ENCODE peak calls at places on chromosome 1, in five cellular contexts. One of them, this sample, is unnamed.

GRCh38 chr1:187680823-187681222 is 852.1 kb downstream of the PLA2G4A start:
- DNase-seq in left ventricle myocardium inferior: no peak
- DNase-seq in right cardiac atrium: no peak
- DNase-seq in CD8-positive, alpha-beta memory T cell: no peak
- DNase-seq in PC-3: no peak
- DNase-seq in this sample: no peak

GRCh38 chr1:75475709-75476108 is 135.2 kb downstream of the SLC44A5 start:
- DNase-seq in right cardiac atrium: no peak
- DNase-seq in CD8-positive, alpha-beta memory T cell: no peak
- DNase-seq in PC-3: no peak
- DNase-seq in left ventricle myocardium inferior: no peak
- DNase-seq in this sample: no peak

GRCh38 chr1:73813726-73814125 is 384.2 kb downstream of the LRRIQ3 start:
- DNase-seq in PC-3: peak; percentile 48
- DNase-seq in CD8-positive, alpha-beta memory T cell: no peak
- DNase-seq in right cardiac atrium: no peak
- DNase-seq in left ventricle myocardium inferior: no peak
- DNase-seq in this sample: no peak

GRCh38 chr1:176643536-176643935 is 180.6 kb downstream of the PAPPA2 start:
- DNase-seq in CD8-positive, alpha-beta memory T cell: no peak
- DNase-seq in right cardiac atrium: no peak
- DNase-seq in left ventricle myocardium inferior: no peak
- DNase-seq in PC-3: peak; percentile 57
- DNase-seq in this sample: no peak

GRCh38 chr1:175882192-175882591 is 138.8 kb upstream of the TNR start:
- DNase-seq in CD8-positive, alpha-beta memory T cell: no peak
- DNase-seq in left ventricle myocardium inferior: no peak
- DNase-seq in PC-3: no peak
- DNase-seq in right cardiac atrium: no peak
- DNase-seq in this sample: no peak

GRCh38 chr1:226400519-226401406 is 7.1 kb downstream of the PARP1 start:
- DNase-seq in right cardiac atrium: no peak
- DNase-seq in left ventricle myocardium inferior: no peak
- DNase-seq in CD8-positive, alpha-beta memory T cell: no peak
- DNase-seq in PC-3: no peak
- DNase-seq in this sample: no peak

GRCh38 chr1:83931658-83932253 is 67.2 kb downstream of the TTLL7 start:
- DNase-seq in PC-3: peak; percentile 67
- DNase-seq in CD8-positive, alpha-beta memory T cell: peak; percentile 37
- DNase-seq in left ventricle myocardium inferior: no peak
- DNase-seq in right cardiac atrium: no peak
- DNase-seq in this sample: peak; percentile 48

GRCh38 chr1:200364831-200365230 is 45.0 kb downstream of the ZNF281 start:
- DNase-seq in right cardiac atrium: no peak
- DNase-seq in CD8-positive, alpha-beta memory T cell: no peak
- DNase-seq in PC-3: peak; percentile 83
- DNase-seq in left ventricle myocardium inferior: no peak
- DNase-seq in this sample: no peak

GRCh38 chr1:117284408-117285215 is 73.9 kb upstream of the VTCN1 start:
- DNase-seq in left ventricle myocardium inferior: no peak
- DNase-seq in CD8-positive, alpha-beta memory T cell: no peak
- DNase-seq in right cardiac atrium: no peak
- DNase-seq in PC-3: peak; percentile 83
- DNase-seq in this sample: peak; percentile 39

GRCh38 chr1:208921259-208921658 is 662.3 kb upstream of the CAMK1G start:
- DNase-seq in CD8-positive, alpha-beta memory T cell: no peak
- DNase-seq in PC-3: peak; percentile 91
- DNase-seq in left ventricle myocardium inferior: no peak
- DNase-seq in right cardiac atrium: no peak
- DNase-seq in this sample: no peak

GRCh38 chr1:209248649-209249279 is 334.8 kb upstream of the CAMK1G start:
- DNase-seq in left ventricle myocardium inferior: no peak
- DNase-seq in right cardiac atrium: no peak
- DNase-seq in PC-3: peak; percentile 97
- DNase-seq in CD8-positive, alpha-beta memory T cell: peak; percentile 18
- DNase-seq in this sample: peak; percentile 74

GRCh38 chr1:53666566-53666965 is 72.4 kb downstream of the GLIS1 start:
- DNase-seq in PC-3: no peak
- DNase-seq in CD8-positive, alpha-beta memory T cell: no peak
- DNase-seq in left ventricle myocardium inferior: no peak
- DNase-seq in right cardiac atrium: no peak
- DNase-seq in this sample: no peak

GRCh38 chr1:109620396-109620817 is 770 bp downstream of the AMPD2 start:
- DNase-seq in CD8-positive, alpha-beta memory T cell: no peak
- DNase-seq in left ventricle myocardium inferior: no peak
- DNase-seq in right cardiac atrium: peak; percentile 69
- DNase-seq in PC-3: peak; percentile 40
- DNase-seq in this sample: no peak

GRCh38 chr1:69913967-69914366 is 291.4 kb downstream of the LRRC40 start:
- DNase-seq in left ventricle myocardium inferior: no peak
- DNase-seq in CD8-positive, alpha-beta memory T cell: no peak
- DNase-seq in PC-3: no peak
- DNase-seq in right cardiac atrium: no peak
- DNase-seq in this sample: peak; percentile 72

GRCh38 chr1:5742032-5742431 is 250.2 kb downstream of the NPHP4 start:
- DNase-seq in right cardiac atrium: peak; percentile 32
- DNase-seq in PC-3: no peak
- DNase-seq in CD8-positive, alpha-beta memory T cell: no peak
- DNase-seq in left ventricle myocardium inferior: no peak
- DNase-seq in this sample: no peak

GRCh38 chr1:75471245-75471644 is 139.7 kb downstream of the SLC44A5 start:
- DNase-seq in left ventricle myocardium inferior: no peak
- DNase-seq in CD8-positive, alpha-beta memory T cell: no peak
- DNase-seq in PC-3: no peak
- DNase-seq in right cardiac atrium: no peak
- DNase-seq in this sample: no peak

GRCh38 chr1:115330480-115331013 is 7.5 kb downstream of the NGF start:
- DNase-seq in right cardiac atrium: no peak
- DNase-seq in CD8-positive, alpha-beta memory T cell: no peak
- DNase-seq in left ventricle myocardium inferior: no peak
- DNase-seq in PC-3: peak; percentile 62
- DNase-seq in this sample: no peak

GRCh38 chr1:173406783-173407230 is 70.3 kb upstream of the PRDX6 start:
- DNase-seq in left ventricle myocardium inferior: no peak
- DNase-seq in PC-3: no peak
- DNase-seq in right cardiac atrium: no peak
- DNase-seq in CD8-positive, alpha-beta memory T cell: no peak
- DNase-seq in this sample: no peak

GRCh38 chr1:108811611-108812010 is 45.3 kb downstream of the AKNAD1 start:
- DNase-seq in PC-3: no peak
- DNase-seq in CD8-positive, alpha-beta memory T cell: no peak
- DNase-seq in right cardiac atrium: no peak
- DNase-seq in left ventricle myocardium inferior: no peak
- DNase-seq in this sample: no peak

GRCh38 chr1:226649780-226650179 is 89.3 kb downstream of the ITPKB start:
- DNase-seq in right cardiac atrium: peak; percentile 33
- DNase-seq in CD8-positive, alpha-beta memory T cell: peak; percentile 63
- DNase-seq in left ventricle myocardium inferior: peak; percentile 19
- DNase-seq in PC-3: peak; percentile 51
- DNase-seq in this sample: peak; percentile 68

DNA sequence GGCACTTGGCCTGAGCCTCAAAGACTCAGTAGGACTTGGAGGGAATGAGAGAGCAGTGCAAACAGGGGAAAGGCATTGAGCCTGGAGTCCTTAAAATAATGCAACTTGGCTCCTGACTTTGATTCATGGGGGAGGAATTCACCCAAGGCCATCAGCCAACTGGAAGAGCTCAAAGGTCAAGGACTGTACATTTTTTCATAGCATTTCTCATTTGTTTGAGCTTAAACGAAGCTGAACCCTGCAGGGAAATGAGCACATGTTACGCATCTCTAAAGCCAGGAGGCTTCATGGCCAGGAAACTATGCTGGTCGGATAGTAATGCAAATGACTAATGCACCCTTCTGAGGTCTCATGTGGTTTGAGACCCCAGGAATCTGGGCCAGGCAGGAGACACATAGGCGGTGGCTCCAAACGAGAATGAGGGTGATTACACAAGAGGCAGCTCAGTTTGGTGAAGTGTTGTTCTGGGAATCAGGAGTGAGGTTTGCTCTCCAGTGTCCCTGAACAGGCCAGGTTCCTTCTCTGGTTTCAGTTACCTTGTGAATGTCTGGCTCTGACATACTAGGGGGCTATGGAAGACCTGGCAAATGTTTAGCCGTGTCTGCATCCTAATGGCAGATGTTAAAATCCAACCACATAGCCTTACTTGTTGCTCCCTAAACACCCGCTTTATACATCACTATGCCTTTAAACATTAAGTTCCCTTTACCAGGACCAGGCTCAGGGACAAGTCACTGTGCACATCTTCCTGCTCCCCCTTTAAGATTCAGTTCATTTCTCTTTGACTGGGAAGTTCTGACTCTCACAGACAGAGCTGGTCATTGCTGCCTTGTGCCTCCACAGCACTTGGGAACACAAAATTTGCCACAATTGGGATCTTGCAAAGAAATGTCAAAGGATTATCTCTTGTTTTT is 503.9 kb upstream of the USP24 start:
- DNase-seq in PC-3: peak; percentile 93
- DNase-seq in right cardiac atrium: peak; percentile 62
- DNase-seq in left ventricle myocardium inferior: peak; percentile 20
- DNase-seq in CD8-positive, alpha-beta memory T cell: no peak
- DNase-seq in this sample: no peak
- H3K27ac ChIP-seq in PC-3: peak overlapping the region; percentile 54
- H3K27ac ChIP-seq in right cardiac atrium: peak overlapping the region; percentile 74
- H3K27ac ChIP-seq in left ventricle myocardium inferior: peak overlapping the region; percentile 51
- H3K27ac ChIP-seq in CD8-positive, alpha-beta memory T cell: no peak overlapping the region
- H3K27ac ChIP-seq in this sample: no peak overlapping the region

DNA sequence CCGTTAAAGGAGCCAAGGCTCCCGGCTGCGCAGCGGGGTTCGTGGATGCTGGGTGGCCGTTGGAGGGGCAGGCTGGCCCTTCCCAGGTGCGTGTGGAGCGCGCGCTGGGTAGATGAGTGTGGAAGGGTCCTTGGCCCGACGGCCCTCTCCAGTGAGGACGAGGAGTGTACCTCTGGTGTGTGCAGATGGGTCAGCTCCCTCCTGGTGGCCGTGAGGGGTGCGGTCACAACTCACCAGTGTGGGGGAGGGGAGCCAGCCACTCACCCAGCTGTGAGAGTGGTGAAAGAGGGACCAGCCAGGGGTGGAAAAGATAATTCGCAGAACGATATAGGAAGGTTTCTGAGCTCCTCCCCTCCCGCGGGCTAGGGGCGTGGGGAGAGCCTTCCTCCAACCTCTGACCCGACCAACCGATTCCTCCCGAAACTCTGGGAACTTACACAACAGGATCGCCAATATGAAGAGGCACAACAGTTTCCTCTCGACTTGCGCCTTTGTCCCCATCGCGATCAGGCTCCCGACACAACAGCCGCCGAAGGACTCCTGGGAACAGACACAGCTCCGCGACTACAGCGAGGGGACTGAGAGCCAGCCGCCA is at the start of gene F11R:
- DNase-seq in left ventricle myocardium inferior: no peak
- DNase-seq in CD8-positive, alpha-beta memory T cell: no peak
- DNase-seq in right cardiac atrium: peak; percentile 79
- DNase-seq in PC-3: peak; percentile 62
- DNase-seq in this sample: peak; percentile 66
- H3K27ac ChIP-seq in left ventricle myocardium inferior: peak within 1 kb of the TSS; percentile 88
- H3K27ac ChIP-seq in CD8-positive, alpha-beta memory T cell: peak within 1 kb of the TSS; percentile 71
- H3K27ac ChIP-seq in right cardiac atrium: peak within 1 kb of the TSS; percentile 83
- H3K27ac ChIP-seq in PC-3: peak within 1 kb of the TSS; percentile 95
- H3K27ac ChIP-seq in this sample: peak within 1 kb of the TSS; percentile 81

GRCh38 chr1:236002025-236002390 is 62.9 kb downstream of the NID1 start:
- DNase-seq in CD8-positive, alpha-beta memory T cell: no peak
- DNase-seq in right cardiac atrium: no peak
- DNase-seq in PC-3: no peak
- DNase-seq in left ventricle myocardium inferior: no peak
- DNase-seq in this sample: no peak
- H3K27ac ChIP-seq in CD8-positive, alpha-beta memory T cell: no peak overlapping the region
- H3K27ac ChIP-seq in right cardiac atrium: peak overlapping the region; percentile 1
- H3K27ac ChIP-seq in PC-3: peak overlapping the region; percentile 96
- H3K27ac ChIP-seq in left ventricle myocardium inferior: peak overlapping the region; percentile 57
- H3K27ac ChIP-seq in this sample: peak overlapping the region; percentile 89

GRCh38 chr1:221456918-221457317 is 285.0 kb downstream of the DUSP10 start:
- DNase-seq in right cardiac atrium: no peak
- DNase-seq in PC-3: no peak
- DNase-seq in left ventricle myocardium inferior: no peak
- DNase-seq in CD8-positive, alpha-beta memory T cell: no peak
- DNase-seq in this sample: no peak

GRCh38 chr1:221458430-221459156 is 283.3 kb downstream of the DUSP10 start:
- DNase-seq in PC-3: no peak
- DNase-seq in left ventricle myocardium inferior: no peak
- DNase-seq in CD8-positive, alpha-beta memory T cell: no peak
- DNase-seq in right cardiac atrium: no peak
- DNase-seq in this sample: no peak

GRCh38 chr1:221457706-221458429 is 284.0 kb downstream of the DUSP10 start:
- DNase-seq in left ventricle myocardium inferior: no peak
- DNase-seq in PC-3: no peak
- DNase-seq in right cardiac atrium: no peak
- DNase-seq in CD8-positive, alpha-beta memory T cell: no peak
- DNase-seq in this sample: no peak

GRCh38 chr1:221459558-221459957 is 282.3 kb downstream of the DUSP10 start:
- DNase-seq in right cardiac atrium: no peak
- DNase-seq in PC-3: no peak
- DNase-seq in left ventricle myocardium inferior: no peak
- DNase-seq in CD8-positive, alpha-beta memory T cell: no peak
- DNase-seq in this sample: no peak

DNA sequence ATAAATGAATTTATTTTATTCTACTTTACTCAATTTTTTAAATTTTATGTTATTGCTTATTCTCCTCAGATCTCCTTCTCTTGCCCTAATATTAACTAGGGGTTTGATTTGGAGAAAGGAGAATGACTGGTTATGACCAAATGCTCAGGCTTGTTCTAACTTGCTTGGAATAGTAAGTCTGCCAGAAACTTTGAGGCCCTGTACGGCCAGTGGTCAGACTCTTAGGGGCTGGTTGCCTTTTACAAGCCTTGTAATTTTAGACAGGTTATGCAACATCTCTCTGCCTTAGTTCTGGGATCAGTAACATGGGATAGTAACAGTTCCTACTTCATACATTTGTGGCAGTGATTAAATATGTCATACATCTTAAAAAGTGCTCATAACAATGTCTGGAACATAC is 279.5 kb downstream of the DUSP10 start:
- DNase-seq in PC-3: peak; percentile 22
- DNase-seq in CD8-positive, alpha-beta memory T cell: no peak
- DNase-seq in left ventricle myocardium inferior: no peak
- DNase-seq in right cardiac atrium: no peak
- DNase-seq in this sample: no peak
- H3K27ac ChIP-seq in PC-3: no peak overlapping the region
- H3K27ac ChIP-seq in CD8-positive, alpha-beta memory T cell: no peak overlapping the region
- H3K27ac ChIP-seq in left ventricle myocardium inferior: no peak overlapping the region
- H3K27ac ChIP-seq in right cardiac atrium: no peak overlapping the region
- H3K27ac ChIP-seq in this sample: no peak overlapping the region

DNA sequence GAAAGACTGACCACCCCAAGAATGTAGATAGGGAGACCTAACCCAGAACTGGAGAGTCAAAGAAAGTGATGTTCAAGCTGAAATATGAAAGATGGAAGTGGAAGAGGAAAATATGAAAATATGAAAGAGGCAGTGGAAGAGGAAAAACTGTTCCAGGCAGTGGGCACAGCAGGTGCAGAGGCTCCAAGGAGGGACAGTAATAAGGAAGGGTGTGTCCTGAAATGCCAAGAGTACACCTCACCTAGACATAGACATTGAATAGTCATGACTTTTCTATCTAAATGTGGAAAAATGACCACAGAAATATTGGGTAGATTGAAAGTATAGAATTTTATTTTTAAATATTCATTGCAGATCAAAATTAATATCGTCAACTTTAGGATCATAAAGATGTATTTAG is 161.7 kb upstream of the USP24 start:
- DNase-seq in right cardiac atrium: no peak
- DNase-seq in CD8-positive, alpha-beta memory T cell: no peak
- DNase-seq in PC-3: peak; percentile 44
- DNase-seq in left ventricle myocardium inferior: no peak
- DNase-seq in this sample: no peak
- H3K27ac ChIP-seq in right cardiac atrium: no peak overlapping the region
- H3K27ac ChIP-seq in CD8-positive, alpha-beta memory T cell: no peak overlapping the region
- H3K27ac ChIP-seq in PC-3: no peak overlapping the region
- H3K27ac ChIP-seq in left ventricle myocardium inferior: no peak overlapping the region
- H3K27ac ChIP-seq in this sample: no peak overlapping the region

This sample was measured in endothelial cell of umbilical vein.